ENCODE peak calls at places on chromosomes 13 and 19, in nine cellular contexts. One of them, this sample, is unnamed.
A peak's percentile ranks its signal among the peaks of the same experiment; 100 is the strongest.

GRCh38 chr19:12155324-12155723 is 1.2 kb downstream of the ZNF625 start:
- DNase-seq in neuronal stem cell: no peak
- DNase-seq in GM23338: peak; percentile 10
- DNase-seq in LHCN-M2: no peak
- DNase-seq in choroid plexus epithelial cell: no peak
- DNase-seq in MCF 10A: no peak
- DNase-seq in heart right ventricle: no peak
- DNase-seq in stimulated activated CD8-positive, alpha-beta memory T cell treated with anti-CD3 and anti-CD28 coated beads, Interleukin-15, amount 100 ng/mL, for 4 hours: no peak
- DNase-seq in A549: no peak
- DNase-seq in this sample: no peak

GRCh38 chr13:91647361-91647970 is 249.0 kb downstream of the GPC5 start:
- DNase-seq in stimulated activated CD8-positive, alpha-beta memory T cell treated with anti-CD3 and anti-CD28 coated beads, Interleukin-15, amount 100 ng/mL, for 4 hours: no peak
- DNase-seq in choroid plexus epithelial cell: no peak
- DNase-seq in heart right ventricle: peak; percentile 9
- DNase-seq in A549: no peak
- DNase-seq in GM23338: peak; percentile 83
- DNase-seq in MCF 10A: peak; percentile 71
- DNase-seq in neuronal stem cell: peak; percentile 15
- DNase-seq in LHCN-M2: no peak
- DNase-seq in this sample: peak; percentile 22

GRCh38 chr19:47381653-47382279 is 32.7 kb downstream of the DHX34 start:
- DNase-seq in LHCN-M2: no peak
- DNase-seq in A549: no peak
- DNase-seq in GM23338: no peak
- DNase-seq in heart right ventricle: no peak
- DNase-seq in stimulated activated CD8-positive, alpha-beta memory T cell treated with anti-CD3 and anti-CD28 coated beads, Interleukin-15, amount 100 ng/mL, for 4 hours: peak; percentile 3
- DNase-seq in MCF 10A: no peak
- DNase-seq in choroid plexus epithelial cell: no peak
- DNase-seq in neuronal stem cell: no peak
- DNase-seq in this sample: no peak

GRCh38 chr19:42388851-42389489 is 1.1 kb downstream of the CNFN start:
- DNase-seq in A549: no peak
- DNase-seq in stimulated activated CD8-positive, alpha-beta memory T cell treated with anti-CD3 and anti-CD28 coated beads, Interleukin-15, amount 100 ng/mL, for 4 hours: no peak
- DNase-seq in heart right ventricle: no peak
- DNase-seq in choroid plexus epithelial cell: no peak
- DNase-seq in GM23338: no peak
- DNase-seq in LHCN-M2: no peak
- DNase-seq in neuronal stem cell: no peak
- DNase-seq in MCF 10A: no peak
- DNase-seq in this sample: no peak

GRCh38 chr13:49308977-49309408 is 61.3 kb downstream of the CDADC1 start:
- DNase-seq in A549: no peak
- DNase-seq in heart right ventricle: no peak
- DNase-seq in choroid plexus epithelial cell: peak; percentile 35
- DNase-seq in LHCN-M2: no peak
- DNase-seq in neuronal stem cell: no peak
- DNase-seq in MCF 10A: no peak
- DNase-seq in stimulated activated CD8-positive, alpha-beta memory T cell treated with anti-CD3 and anti-CD28 coated beads, Interleukin-15, amount 100 ng/mL, for 4 hours: no peak
- DNase-seq in GM23338: no peak
- DNase-seq in this sample: no peak

GRCh38 chr13:19519049-19519448 is 42.3 kb downstream of the TPTE2 start:
- DNase-seq in heart right ventricle: no peak
- DNase-seq in A549: no peak
- DNase-seq in LHCN-M2: no peak
- DNase-seq in choroid plexus epithelial cell: no peak
- DNase-seq in stimulated activated CD8-positive, alpha-beta memory T cell treated with anti-CD3 and anti-CD28 coated beads, Interleukin-15, amount 100 ng/mL, for 4 hours: no peak
- DNase-seq in GM23338: no peak
- DNase-seq in neuronal stem cell: no peak
- DNase-seq in MCF 10A: no peak
- DNase-seq in this sample: no peak

GRCh38 chr19:42471554-42472249 is 29.0 kb upstream of the CXCL17 start:
- DNase-seq in stimulated activated CD8-positive, alpha-beta memory T cell treated with anti-CD3 and anti-CD28 coated beads, Interleukin-15, amount 100 ng/mL, for 4 hours: no peak
- DNase-seq in neuronal stem cell: no peak
- DNase-seq in A549: no peak
- DNase-seq in choroid plexus epithelial cell: no peak
- DNase-seq in GM23338: peak; percentile 60
- DNase-seq in heart right ventricle: no peak
- DNase-seq in LHCN-M2: peak; percentile 83
- DNase-seq in MCF 10A: peak; percentile 68
- DNase-seq in this sample: no peak

GRCh38 chr13:108828053-108828806 is 198.8 kb downstream of the MYO16 start:
- DNase-seq in neuronal stem cell: no peak
- DNase-seq in GM23338: no peak
- DNase-seq in stimulated activated CD8-positive, alpha-beta memory T cell treated with anti-CD3 and anti-CD28 coated beads, Interleukin-15, amount 100 ng/mL, for 4 hours: no peak
- DNase-seq in choroid plexus epithelial cell: no peak
- DNase-seq in MCF 10A: peak; percentile 38
- DNase-seq in heart right ventricle: no peak
- DNase-seq in A549: no peak
- DNase-seq in LHCN-M2: no peak
- DNase-seq in this sample: no peak

GRCh38 chr19:12093777-12094176 is 29.2 kb downstream of the ZNF844 start:
- DNase-seq in LHCN-M2: no peak
- DNase-seq in choroid plexus epithelial cell: no peak
- DNase-seq in neuronal stem cell: no peak
- DNase-seq in GM23338: no peak
- DNase-seq in MCF 10A: no peak
- DNase-seq in heart right ventricle: no peak
- DNase-seq in A549: no peak
- DNase-seq in stimulated activated CD8-positive, alpha-beta memory T cell treated with anti-CD3 and anti-CD28 coated beads, Interleukin-15, amount 100 ng/mL, for 4 hours: no peak
- DNase-seq in this sample: no peak

GRCh38 chr13:110047511-110047910 is 259.4 kb downstream of the COL4A1 start:
- DNase-seq in heart right ventricle: peak; percentile 58
- DNase-seq in MCF 10A: no peak
- DNase-seq in GM23338: no peak
- DNase-seq in A549: no peak
- DNase-seq in choroid plexus epithelial cell: peak; percentile 87
- DNase-seq in stimulated activated CD8-positive, alpha-beta memory T cell treated with anti-CD3 and anti-CD28 coated beads, Interleukin-15, amount 100 ng/mL, for 4 hours: no peak
- DNase-seq in neuronal stem cell: no peak
- DNase-seq in LHCN-M2: no peak
- DNase-seq in this sample: no peak

GRCh38 chr13:94431987-94432386 is 47.5 kb downstream of the DCT start:
- DNase-seq in neuronal stem cell: no peak
- DNase-seq in heart right ventricle: no peak
- DNase-seq in A549: no peak
- DNase-seq in LHCN-M2: no peak
- DNase-seq in GM23338: no peak
- DNase-seq in stimulated activated CD8-positive, alpha-beta memory T cell treated with anti-CD3 and anti-CD28 coated beads, Interleukin-15, amount 100 ng/mL, for 4 hours: no peak
- DNase-seq in choroid plexus epithelial cell: no peak
- DNase-seq in MCF 10A: no peak
- DNase-seq in this sample: no peak

GRCh38 chr13:30422056-30422914 is at the start of gene UBE2L5:
- DNase-seq in neuronal stem cell: peak; percentile 66
- DNase-seq in LHCN-M2: peak; percentile 50
- DNase-seq in GM23338: peak; percentile 74
- DNase-seq in choroid plexus epithelial cell: peak; percentile 84
- DNase-seq in stimulated activated CD8-positive, alpha-beta memory T cell treated with anti-CD3 and anti-CD28 coated beads, Interleukin-15, amount 100 ng/mL, for 4 hours: peak; percentile 20
- DNase-seq in A549: peak; percentile 9
- DNase-seq in heart right ventricle: peak; percentile 84
- DNase-seq in MCF 10A: peak; percentile 76
- DNase-seq in this sample: peak; percentile 81

GRCh38 chr13:73109969-73110368 is 51.2 kb downstream of the KLF5 start:
- DNase-seq in A549: no peak
- DNase-seq in LHCN-M2: no peak
- DNase-seq in neuronal stem cell: no peak
- DNase-seq in choroid plexus epithelial cell: no peak
- DNase-seq in stimulated activated CD8-positive, alpha-beta memory T cell treated with anti-CD3 and anti-CD28 coated beads, Interleukin-15, amount 100 ng/mL, for 4 hours: no peak
- DNase-seq in heart right ventricle: no peak
- DNase-seq in MCF 10A: no peak
- DNase-seq in GM23338: no peak
- DNase-seq in this sample: no peak

GRCh38 chr19:42554046-42554575 is 25.8 kb upstream of the CEACAM1 start:
- DNase-seq in MCF 10A: no peak
- DNase-seq in neuronal stem cell: no peak
- DNase-seq in LHCN-M2: no peak
- DNase-seq in stimulated activated CD8-positive, alpha-beta memory T cell treated with anti-CD3 and anti-CD28 coated beads, Interleukin-15, amount 100 ng/mL, for 4 hours: no peak
- DNase-seq in choroid plexus epithelial cell: no peak
- DNase-seq in heart right ventricle: no peak
- DNase-seq in A549: no peak
- DNase-seq in GM23338: no peak
- DNase-seq in this sample: no peak

GRCh38 chr13:100721885-100722512 is 47.4 kb upstream of the TMTC4 start:
- DNase-seq in choroid plexus epithelial cell: peak; percentile 72
- DNase-seq in LHCN-M2: peak; percentile 34
- DNase-seq in heart right ventricle: no peak
- DNase-seq in MCF 10A: peak; percentile 72
- DNase-seq in GM23338: peak; percentile 80
- DNase-seq in A549: peak; percentile 28
- DNase-seq in stimulated activated CD8-positive, alpha-beta memory T cell treated with anti-CD3 and anti-CD28 coated beads, Interleukin-15, amount 100 ng/mL, for 4 hours: peak; percentile 5
- DNase-seq in neuronal stem cell: peak; percentile 51
- DNase-seq in this sample: no peak

GRCh38 chr13:37491661-37492060 is 106.9 kb downstream of the POSTN start:
- DNase-seq in stimulated activated CD8-positive, alpha-beta memory T cell treated with anti-CD3 and anti-CD28 coated beads, Interleukin-15, amount 100 ng/mL, for 4 hours: no peak
- DNase-seq in GM23338: no peak
- DNase-seq in A549: no peak
- DNase-seq in heart right ventricle: no peak
- DNase-seq in choroid plexus epithelial cell: no peak
- DNase-seq in MCF 10A: no peak
- DNase-seq in neuronal stem cell: no peak
- DNase-seq in LHCN-M2: no peak
- DNase-seq in this sample: no peak

GRCh38 chr19:41670755-41671154 is 17.3 kb downstream of the CEACAM7 start:
- DNase-seq in GM23338: no peak
- DNase-seq in MCF 10A: no peak
- DNase-seq in A549: no peak
- DNase-seq in neuronal stem cell: no peak
- DNase-seq in choroid plexus epithelial cell: no peak
- DNase-seq in heart right ventricle: no peak
- DNase-seq in LHCN-M2: no peak
- DNase-seq in stimulated activated CD8-positive, alpha-beta memory T cell treated with anti-CD3 and anti-CD28 coated beads, Interleukin-15, amount 100 ng/mL, for 4 hours: no peak
- DNase-seq in this sample: no peak

GRCh38 chr13:105918842-105919741 is 616.4 kb downstream of the EFNB2 start:
- DNase-seq in heart right ventricle: no peak
- DNase-seq in MCF 10A: peak; percentile 83
- DNase-seq in stimulated activated CD8-positive, alpha-beta memory T cell treated with anti-CD3 and anti-CD28 coated beads, Interleukin-15, amount 100 ng/mL, for 4 hours: no peak
- DNase-seq in A549: peak; percentile 51
- DNase-seq in choroid plexus epithelial cell: peak; percentile 75
- DNase-seq in LHCN-M2: peak; percentile 69
- DNase-seq in neuronal stem cell: no peak
- DNase-seq in GM23338: peak; percentile 27
- DNase-seq in this sample: no peak

GRCh38 chr19:40191836-40192646 is 815 bp downstream of the MAP3K10 start:
- DNase-seq in LHCN-M2: peak; percentile 21
- DNase-seq in GM23338: peak; percentile 85
- DNase-seq in MCF 10A: peak; percentile 23
- DNase-seq in heart right ventricle: peak; percentile 39
- DNase-seq in neuronal stem cell: peak; percentile 61
- DNase-seq in stimulated activated CD8-positive, alpha-beta memory T cell treated with anti-CD3 and anti-CD28 coated beads, Interleukin-15, amount 100 ng/mL, for 4 hours: no peak
- DNase-seq in choroid plexus epithelial cell: peak; percentile 15
- DNase-seq in A549: peak; percentile 70
- DNase-seq in this sample: peak; percentile 1

GRCh38 chr19:33226550-33227241 is 1.0 kb upstream of the SLC7A10 start:
- DNase-seq in choroid plexus epithelial cell: peak; percentile 68
- DNase-seq in heart right ventricle: peak; percentile 16
- DNase-seq in stimulated activated CD8-positive, alpha-beta memory T cell treated with anti-CD3 and anti-CD28 coated beads, Interleukin-15, amount 100 ng/mL, for 4 hours: no peak
- DNase-seq in MCF 10A: no peak
- DNase-seq in GM23338: peak; percentile 96
- DNase-seq in A549: peak; percentile 63
- DNase-seq in LHCN-M2: no peak
- DNase-seq in neuronal stem cell: no peak
- DNase-seq in this sample: no peak

GRCh38 chr13:28137556-28137955 is 789 bp upstream of the PAN3 start:
- DNase-seq in heart right ventricle: no peak
- DNase-seq in choroid plexus epithelial cell: no peak
- DNase-seq in stimulated activated CD8-positive, alpha-beta memory T cell treated with anti-CD3 and anti-CD28 coated beads, Interleukin-15, amount 100 ng/mL, for 4 hours: no peak
- DNase-seq in MCF 10A: peak; percentile 34
- DNase-seq in A549: no peak
- DNase-seq in GM23338: no peak
- DNase-seq in neuronal stem cell: no peak
- DNase-seq in LHCN-M2: peak; percentile 9
- DNase-seq in this sample: no peak

GRCh38 chr19:39082745-39083598 is 1.2 kb upstream of the ACP7 start:
- DNase-seq in A549: no peak
- DNase-seq in LHCN-M2: no peak
- DNase-seq in stimulated activated CD8-positive, alpha-beta memory T cell treated with anti-CD3 and anti-CD28 coated beads, Interleukin-15, amount 100 ng/mL, for 4 hours: no peak
- DNase-seq in choroid plexus epithelial cell: no peak
- DNase-seq in MCF 10A: no peak
- DNase-seq in GM23338: no peak
- DNase-seq in heart right ventricle: no peak
- DNase-seq in neuronal stem cell: no peak
- DNase-seq in this sample: no peak

GRCh38 chr19:33063356-33064116 is 1.2 kb downstream of the RHPN2 start:
- DNase-seq in GM23338: peak; percentile 41
- DNase-seq in heart right ventricle: no peak
- DNase-seq in A549: no peak
- DNase-seq in LHCN-M2: no peak
- DNase-seq in stimulated activated CD8-positive, alpha-beta memory T cell treated with anti-CD3 and anti-CD28 coated beads, Interleukin-15, amount 100 ng/mL, for 4 hours: no peak
- DNase-seq in choroid plexus epithelial cell: no peak
- DNase-seq in neuronal stem cell: peak; percentile 12
- DNase-seq in MCF 10A: peak; percentile 20
- DNase-seq in this sample: no peak

GRCh38 chr19:12840091-12841079 is 2.1 kb downstream of the MAST1 start:
- DNase-seq in stimulated activated CD8-positive, alpha-beta memory T cell treated with anti-CD3 and anti-CD28 coated beads, Interleukin-15, amount 100 ng/mL, for 4 hours: no peak
- DNase-seq in GM23338: peak; percentile 98
- DNase-seq in A549: no peak
- DNase-seq in MCF 10A: peak; percentile 89
- DNase-seq in heart right ventricle: peak; percentile 38
- DNase-seq in neuronal stem cell: peak; percentile 98
- DNase-seq in LHCN-M2: peak; percentile 61
- DNase-seq in choroid plexus epithelial cell: peak; percentile 69
- DNase-seq in this sample: no peak

GRCh38 chr19:39692166-39692565 is 12.1 kb upstream of the LGALS14 start:
- DNase-seq in choroid plexus epithelial cell: no peak
- DNase-seq in A549: no peak
- DNase-seq in heart right ventricle: no peak
- DNase-seq in stimulated activated CD8-positive, alpha-beta memory T cell treated with anti-CD3 and anti-CD28 coated beads, Interleukin-15, amount 100 ng/mL, for 4 hours: no peak
- DNase-seq in MCF 10A: no peak
- DNase-seq in neuronal stem cell: no peak
- DNase-seq in LHCN-M2: peak; percentile 24
- DNase-seq in GM23338: no peak
- DNase-seq in this sample: no peak

GRCh38 chr13:106736941-106737340 is 169.0 kb upstream of the ARGLU1 start:
- DNase-seq in A549: no peak
- DNase-seq in stimulated activated CD8-positive, alpha-beta memory T cell treated with anti-CD3 and anti-CD28 coated beads, Interleukin-15, amount 100 ng/mL, for 4 hours: no peak
- DNase-seq in choroid plexus epithelial cell: no peak
- DNase-seq in heart right ventricle: no peak
- DNase-seq in MCF 10A: no peak
- DNase-seq in neuronal stem cell: no peak
- DNase-seq in GM23338: no peak
- DNase-seq in LHCN-M2: no peak
- DNase-seq in this sample: no peak

GRCh38 chr19:45507864-45508680 is 793 bp downstream of the VASP start:
- DNase-seq in MCF 10A: peak; percentile 35
- DNase-seq in GM23338: peak; percentile 86
- DNase-seq in stimulated activated CD8-positive, alpha-beta memory T cell treated with anti-CD3 and anti-CD28 coated beads, Interleukin-15, amount 100 ng/mL, for 4 hours: no peak
- DNase-seq in A549: no peak
- DNase-seq in neuronal stem cell: no peak
- DNase-seq in choroid plexus epithelial cell: no peak
- DNase-seq in heart right ventricle: peak; percentile 52
- DNase-seq in LHCN-M2: peak; percentile 30
- DNase-seq in this sample: no peak

GRCh38 chr13:46297338-46297737 is 85.6 kb downstream of the LRRC63 start:
- DNase-seq in GM23338: no peak
- DNase-seq in A549: no peak
- DNase-seq in MCF 10A: no peak
- DNase-seq in LHCN-M2: no peak
- DNase-seq in stimulated activated CD8-positive, alpha-beta memory T cell treated with anti-CD3 and anti-CD28 coated beads, Interleukin-15, amount 100 ng/mL, for 4 hours: no peak
- DNase-seq in neuronal stem cell: no peak
- DNase-seq in choroid plexus epithelial cell: peak; percentile 67
- DNase-seq in heart right ventricle: no peak
- DNase-seq in this sample: no peak

This sample was measured in SW 1271.